ENCODE peak calls at places on chromosomes 1 and 21, in nine cellular contexts. A is fibroblast of lung; B is progenitor cell of endocrine pancreas; P is stimulated activated CD4-positive, alpha-beta T cell treated with anti-CD3 and anti-CD28 coated beads, Interleukin-1b, Interleukin-23, amount 100 ng/mL, for 48 hours; L is lower leg skin; J is neural progenitor cell; G is HTR-8/SVneo; R is mesendoderm; M is activated CD4-positive, alpha-beta T cell treated with anti-CD3 and anti-CD28 coated beads for 48 hours. S is an unnamed sample.

GRCh38 chr1:46549697-46550681 is 1.5 kb downstream of the KNCN start:
- DNase-seq in A (peak), B (no peak), P (peak), L (no peak), J (peak), G (no peak), R (peak), M (no peak), S (no peak)

GRCh38 chr1:109796484-109797305 is 33.0 kb upstream of the EPS8L3 start:
- DNase-seq in A (peak), B (no peak), P (no peak), L (no peak), J (no peak), G (no peak), R (no peak), M (no peak), S (no peak)

GRCh38 chr1:170377440-170377839 is 154.5 kb upstream of the GORAB start:
- DNase-seq in A (no peak), B (no peak), P (no peak), L (no peak), J (no peak), G (no peak), R (no peak), M (no peak), S (no peak)

GRCh38 chr1:37845781-37846180 is 13.6 kb downstream of the MTF1 start:
- DNase-seq in A (no peak), B (no peak), P (no peak), L (no peak), J (no peak), G (no peak), R (no peak), M (no peak), S (no peak)

GRCh38 chr21:37072239-37072987 is 458 bp downstream of the PIGP start:
- DNase-seq in A (no peak), B (no peak), P (peak), L (peak), J (peak), G (no peak), R (no peak), M (peak), S (no peak)

GRCh38 chr1:225480825-225481434 is 53.1 kb upstream of the LBR start:
- DNase-seq in A (peak), B (peak), P (peak), L (no peak), J (peak), G (peak), R (peak), M (peak), S (no peak)

GRCh38 chr1:159580340-159580739 is 7.3 kb upstream of the APCS start:
- DNase-seq in A (no peak), B (no peak), P (no peak), L (no peak), J (no peak), G (no peak), R (no peak), M (no peak), S (no peak)

GRCh38 chr1:173330149-173330951 is 123.2 kb upstream of the TNFSF4 start:
- DNase-seq in A (peak), B (no peak), P (no peak), L (no peak), J (no peak), G (peak), R (peak), M (no peak), S (no peak)

GRCh38 chr1:108557311-108557710 is 2.6 kb upstream of the EEIG2 start:
- DNase-seq in A (no peak), B (no peak), P (no peak), L (no peak), J (no peak), G (no peak), R (no peak), M (no peak), S (no peak)

GRCh38 chr1:229664133-229664689 is 38.2 kb downstream of the URB2 start:
- DNase-seq in A (peak), B (no peak), P (peak), L (no peak), J (no peak), G (peak), R (no peak), M (peak), S (no peak)

GRCh38 chr1:24502168-24503002 is at the start of gene RCAN3:
- DNase-seq in A (peak), B (peak), P (peak), L (peak), J (peak), G (peak), R (peak), M (peak), S (peak)

GRCh38 chr1:33050221-33051076 is 13.8 kb upstream of the AK2 start:
- DNase-seq in A (peak), B (no peak), P (no peak), L (no peak), J (no peak), G (peak), R (no peak), M (no peak), S (no peak)

GRCh38 chr1:53895421-53895820 is 1.4 kb downstream of the DIO1 start:
- DNase-seq in A (no peak), B (no peak), P (no peak), L (no peak), J (no peak), G (no peak), R (no peak), M (no peak), S (no peak)

GRCh38 chr1:117392776-117393175 is 25.5 kb downstream of the MAN1A2 start:
- DNase-seq in A (no peak), B (no peak), P (no peak), L (no peak), J (no peak), G (no peak), R (peak), M (no peak), S (no peak)

GRCh38 chr1:181159451-181160151 is 71.1 kb downstream of the IER5 start:
- DNase-seq in A (no peak), B (no peak), P (peak), L (no peak), J (no peak), G (peak), R (no peak), M (peak), S (no peak)

GRCh38 chr21:32777269-32777668 is 5.7 kb upstream of the PAXBP1 start:
- DNase-seq in A (no peak), B (no peak), P (no peak), L (no peak), J (no peak), G (no peak), R (no peak), M (no peak), S (no peak)

GRCh38 chr1:215878128-215878527 is 311.0 kb downstream of the KCTD3 start:
- DNase-seq in A (peak), B (no peak), P (no peak), L (no peak), J (no peak), G (no peak), R (no peak), M (no peak), S (no peak)

GRCh38 chr1:235246022-235246948 is 81.7 kb downstream of the ARID4B start:
- DNase-seq in A (no peak), B (no peak), P (no peak), L (no peak), J (no peak), G (no peak), R (no peak), M (no peak), S (no peak)

GRCh38 chr1:42209516-42210370 is 45.2 kb upstream of the GUCA2A start:
- DNase-seq in A (peak), B (no peak), P (no peak), L (no peak), J (no peak), G (no peak), R (peak), M (no peak), S (no peak)

GRCh38 chr1:41501581-41501980 is 17.1 kb upstream of the EDN2 start:
- DNase-seq in A (no peak), B (no peak), P (no peak), L (peak), J (no peak), G (no peak), R (no peak), M (no peak), S (no peak)

GRCh38 chr1:23356451-23356850 is 12.4 kb upstream of the HNRNPR start:
- DNase-seq in A (no peak), B (no peak), P (no peak), L (no peak), J (peak), G (no peak), R (no peak), M (no peak), S (no peak)

GRCh38 chr1:205169248-205169647 is 42.3 kb downstream of the DSTYK start:
- DNase-seq in A (no peak), B (no peak), P (no peak), L (no peak), J (no peak), G (no peak), R (no peak), M (no peak), S (no peak)

GRCh38 chr21:37932936-37933335 is 16.7 kb upstream of the KCNJ6 start:
- DNase-seq in A (no peak), B (no peak), P (no peak), L (no peak), J (no peak), G (no peak), R (no peak), M (no peak), S (no peak)

GRCh38 chr1:171606402-171606941 is 15.6 kb upstream of the MYOCOS start:
- DNase-seq in A (no peak), B (no peak), P (no peak), L (no peak), J (no peak), G (no peak), R (no peak), M (no peak), S (no peak)

GRCh38 chr1:97340951-97341350 is 579.9 kb downstream of the DPYD start:
- DNase-seq in A (peak), B (no peak), P (no peak), L (no peak), J (no peak), G (no peak), R (no peak), M (no peak), S (no peak)

GRCh38 chr1:244173240-244173639 is 122.2 kb downstream of the ZBTB18 start:
- DNase-seq in A (no peak), B (no peak), P (no peak), L (no peak), J (peak), G (no peak), R (no peak), M (no peak), S (no peak)

GRCh38 chr1:30242722-30243465 is 480.5 kb downstream of the MATN1 start:
- DNase-seq in A (no peak), B (no peak), P (no peak), L (no peak), J (no peak), G (no peak), R (peak), M (no peak), S (no peak)

GRCh38 chr1:236914375-236914774 is 89.9 kb downstream of the MT1HL1 start:
- DNase-seq in A (no peak), B (no peak), P (no peak), L (no peak), J (no peak), G (no peak), R (no peak), M (no peak), S (no peak)

GRCh38 chr1:114153621-114154145 is at the start of gene SYT6:
- DNase-seq in A (no peak), B (no peak), P (no peak), L (no peak), J (peak), G (no peak), R (peak), M (no peak), S (no peak)

GRCh38 chr21:43328591-43329360 is 98.2 kb downstream of the SIK1 start:
- DNase-seq in A (no peak), B (no peak), P (no peak), L (no peak), J (no peak), G (no peak), R (no peak), M (no peak), S (no peak)

GRCh38 chr1:47697616-47698335 is 259.9 kb downstream of the FOXD2 start:
- DNase-seq in A (no peak), B (no peak), P (no peak), L (no peak), J (no peak), G (no peak), R (no peak), M (no peak), S (no peak)

GRCh38 chr1:52348704-52349301 is 17.2 kb downstream of the CC2D1B start:
- DNase-seq in A (peak), B (no peak), P (no peak), L (no peak), J (peak), G (no peak), R (peak), M (no peak), S (no peak)

GRCh38 chr1:93353286-93353685 is 7.6 kb downstream of the DR1 start:
- DNase-seq in A (no peak), B (no peak), P (no peak), L (no peak), J (no peak), G (no peak), R (no peak), M (no peak), S (no peak)

GRCh38 chr1:196680107-196680506 is 28.3 kb downstream of the CFH start:
- DNase-seq in A (peak), B (no peak), P (no peak), L (no peak), J (no peak), G (no peak), R (no peak), M (no peak), S (no peak)

GRCh38 chr1:213414901-213415300 is 363.9 kb downstream of the RPS6KC1 start:
- DNase-seq in A (no peak), B (no peak), P (no peak), L (no peak), J (no peak), G (no peak), R (no peak), M (no peak), S (no peak)

S was measured in mesothelial cell of epicardium.